ENCODE peak calls at places on chromosomes 7 and 10, in six cellular contexts. I, K, L, P, X and D are unnamed samples.

GRCh38 chr10:58475322-58476277 is 37.1 kb upstream of the BICC1 start:
- DNase-seq in I (peak), K (no peak), L (no peak), P (no peak), X (peak), D (no peak)

GRCh38 chr10:92813979-92814378 is 34.3 kb upstream of the EXOC6 start:
- DNase-seq in I (no peak), K (no peak), L (no peak), P (no peak), X (no peak), D (no peak)

GRCh38 chr10:79494871-79495270 is 17.5 kb upstream of the EIF5AL1 start:
- DNase-seq in I (no peak), K (no peak), L (no peak), P (no peak), X (no peak), D (no peak)

GRCh38 chr7:90551036-90551435 is 45.1 kb upstream of the CDK14 start:
- DNase-seq in I (no peak), K (no peak), L (no peak), P (no peak), X (no peak), D (no peak)

GRCh38 chr7:35894721-35895120 is 93.9 kb downstream of the SEPTIN7 start:
- DNase-seq in I (peak), K (no peak), L (no peak), P (no peak), X (no peak), D (no peak)

GRCh38 chr10:99676435-99676834 is 17.1 kb downstream of the ENTPD7 start:
- DNase-seq in I (peak), K (no peak), L (no peak), P (no peak), X (peak), D (no peak)

GRCh38 chr7:36092221-36092771 is 60.8 kb upstream of the EEPD1 start:
- DNase-seq in I (no peak), K (no peak), L (no peak), P (no peak), X (no peak), D (no peak)

GRCh38 chr7:89648509-89648908 is 505.8 kb upstream of the STEAP1 start:
- DNase-seq in I (no peak), K (no peak), L (no peak), P (no peak), X (no peak), D (no peak)

GRCh38 chr7:116180302-116180701 is 30.0 kb upstream of the TES start:
- DNase-seq in I (peak), K (no peak), L (no peak), P (peak), X (peak), D (no peak)

GRCh38 chr7:94420321-94420720 is 25.6 kb downstream of the COL1A2 start:
- DNase-seq in I (no peak), K (no peak), L (no peak), P (no peak), X (peak), D (no peak)

GRCh38 chr10:53977262-53977661 is 823.8 kb downstream of the PCDH15 start:
- DNase-seq in I (no peak), K (no peak), L (no peak), P (no peak), X (no peak), D (no peak)

GRCh38 chr7:917255-918117 is 37.0 kb downstream of the ADAP1 start:
- DNase-seq in I (no peak), K (peak), L (no peak), P (no peak), X (no peak), D (no peak)

GRCh38 chr10:17669185-17669872 is 25.4 kb downstream of the STAM start:
- DNase-seq in I (no peak), K (no peak), L (no peak), P (no peak), X (no peak), D (no peak)

GRCh38 chr7:158446706-158447105 is 140.9 kb downstream of the PTPRN2 start:
- DNase-seq in I (no peak), K (no peak), L (no peak), P (no peak), X (no peak), D (no peak)

GRCh38 chr7:105691692-105692564 is 110.6 kb upstream of the EFCAB10 start:
- DNase-seq in I (peak), K (peak), L (no peak), P (no peak), X (peak), D (no peak)

GRCh38 chr7:98456851-98457250 is 56.0 kb upstream of the BAIAP2L1 start:
- DNase-seq in I (no peak), K (no peak), L (no peak), P (no peak), X (no peak), D (no peak)

GRCh38 chr10:87541114-87541513 is 36.4 kb downstream of the MINPP1 start:
- DNase-seq in I (no peak), K (no peak), L (no peak), P (peak), X (peak), D (no peak)

GRCh38 chr7:78203042-78203720 is 404.6 kb downstream of the PHTF2 start:
- DNase-seq in I (peak), K (no peak), L (no peak), P (no peak), X (peak), D (no peak)

GRCh38 chr7:2886900-2887299 is 42.8 kb upstream of the GNA12 start:
- DNase-seq in I (peak), K (no peak), L (peak), P (peak), X (peak), D (no peak)

GRCh38 chr7:69002416-69002815 is 595.9 kb upstream of the AUTS2 start:
- DNase-seq in I (no peak), K (no peak), L (no peak), P (no peak), X (peak), D (no peak)

GRCh38 chr10:64773357-64773756 is 1252.2 kb downstream of the REEP3 start:
- DNase-seq in I (no peak), K (no peak), L (no peak), P (no peak), X (no peak), D (no peak)

GRCh38 chr10:43759216-43759615 is 110.5 kb upstream of the ZNF32 start:
- DNase-seq in I (no peak), K (no peak), L (no peak), P (no peak), X (no peak), D (no peak)

GRCh38 chr7:38628630-38629385 is 2.4 kb downstream of the AMPH start:
- DNase-seq in I (peak), K (no peak), L (no peak), P (no peak), X (peak), D (no peak)
- H3K4me3 ChIP-seq in I (no peak), K (no peak), L (no peak), P (no peak), X (no peak), D (no peak)

DNA sequence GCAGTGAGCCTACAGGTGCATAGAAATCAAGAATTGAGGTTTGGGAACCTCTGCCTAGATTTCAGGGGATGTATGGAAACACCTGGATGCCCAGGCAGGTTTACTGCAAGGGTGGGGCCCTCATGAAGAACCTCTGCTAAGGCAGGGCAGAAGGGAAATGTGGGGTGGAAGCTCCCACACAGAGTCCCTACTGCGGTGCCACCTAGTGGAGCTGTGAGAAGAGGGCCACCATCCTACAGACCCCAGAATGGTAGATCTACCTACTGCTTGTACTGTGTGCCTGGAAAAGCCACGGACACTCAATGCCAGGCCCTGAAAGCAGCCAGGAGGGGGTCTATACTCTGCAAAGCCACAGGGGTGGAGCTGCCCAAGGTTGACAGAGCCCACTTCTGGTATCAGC is 533.5 kb downstream of the GPAM start:
- DNase-seq in I (no peak), K (no peak), L (peak), P (no peak), X (no peak), D (no peak)
- TF ChIP-seq CTCF in I (no peak), K (no peak), L (peak), P (no peak), X (no peak), D (no peak)

GRCh38 chr7:157005456-157006204 is 4.8 kb downstream of the MNX1 start:
- DNase-seq in I (no peak), K (peak), L (no peak), P (no peak), X (no peak), D (peak)

GRCh38 chr7:157004050-157004838 is 6.2 kb downstream of the MNX1 start:
- DNase-seq in I (peak), K (peak), L (no peak), P (no peak), X (peak), D (peak)

GRCh38 chr7:157006205-157006747 is 4.2 kb downstream of the MNX1 start:
- DNase-seq in I (no peak), K (peak), L (no peak), P (no peak), X (no peak), D (peak)

GRCh38 chr7:157003445-157004049 is 6.9 kb downstream of the MNX1 start:
- DNase-seq in I (no peak), K (peak), L (no peak), P (no peak), X (no peak), D (peak)

DNA sequence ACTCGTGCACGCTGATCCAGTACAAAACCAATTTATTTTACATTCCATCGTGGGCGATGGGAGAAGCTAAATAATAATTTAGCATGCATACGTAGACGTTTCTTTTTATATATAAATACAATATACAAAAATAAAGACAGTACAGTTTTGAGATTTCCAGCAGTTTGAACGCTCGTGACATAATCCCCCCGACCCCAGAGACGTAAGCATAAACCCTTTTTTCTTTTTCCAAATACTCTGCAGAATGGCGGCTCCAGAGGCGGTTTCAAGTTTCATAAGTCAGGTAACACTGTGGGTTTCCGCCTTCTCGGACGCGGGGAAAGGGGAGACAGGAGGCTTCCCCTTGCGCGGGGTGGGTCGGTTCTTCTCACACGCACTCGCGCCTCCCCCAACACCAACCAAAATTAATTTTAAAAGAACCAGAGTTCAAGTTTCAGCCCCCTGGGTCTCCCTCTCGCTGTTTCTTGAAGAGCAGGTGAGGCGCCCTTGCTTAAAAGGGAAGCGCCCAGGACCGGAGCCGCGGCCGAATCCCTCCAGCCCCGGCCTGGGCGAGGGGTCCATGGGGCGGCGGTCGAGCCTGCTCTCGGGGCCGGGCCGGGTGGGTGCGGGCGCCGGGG is 5.5 kb downstream of the MNX1 start:
- DNase-seq in I (no peak), K (peak), L (no peak), P (no peak), X (no peak), D (peak)
- H3K4me3 ChIP-seq in I (no peak), K (no peak), L (no peak), P (no peak), X (no peak), D (peak)

GRCh38 chr10:132371641-132372081 is 25.3 kb upstream of the PWWP2B start:
- DNase-seq in I (no peak), K (peak), L (peak), P (no peak), X (no peak), D (no peak)
- TF ChIP-seq CTCF in I (peak), K (peak), L (peak), P (no peak), X (peak), D (no peak)

DNA sequence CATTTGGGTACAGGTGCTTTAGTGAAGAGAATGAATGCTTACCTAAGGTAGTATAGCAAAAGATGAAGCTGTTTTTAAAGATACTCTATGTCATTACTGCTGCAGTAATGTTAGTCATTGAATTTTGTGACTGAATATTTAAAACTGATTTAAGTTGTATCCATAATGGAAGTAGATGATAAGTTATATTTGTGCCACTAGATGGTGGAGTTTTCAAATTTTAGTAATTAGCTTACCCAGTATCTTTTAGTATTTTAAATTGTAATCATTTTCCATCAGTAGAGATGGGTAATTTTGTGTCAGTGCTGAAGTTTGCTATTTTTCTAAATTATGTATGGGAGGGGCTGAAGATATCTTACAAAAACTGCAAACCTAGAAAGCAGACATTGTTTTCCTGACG is 25.2 kb downstream of the HBP1 start:
- DNase-seq in I (no peak), K (no peak), L (no peak), P (no peak), X (no peak), D (no peak)
- H3K4me3 ChIP-seq in I (no peak), K (no peak), L (no peak), P (no peak), X (no peak), D (no peak)